ENCODE peak calls at places on chromosome 3, in five cellular contexts. N is NCI-H1092; Y is T-helper 2 cell; T is stimulated activated CD4-positive, alpha-beta T cell treated with anti-CD3 and anti-CD28 coated beads, TNF-alpha, amount 100 ng/mL, for 24 hours; J is type B pancreatic cell. G is an unnamed sample.

GRCh38 chr3:63523100-63523499 is 129.4 kb upstream of the SNTN start:
- DNase-seq in N (no peak), Y (no peak), T (no peak), J (no peak), G (no peak)

GRCh38 chr3:195550723-195551122 is 7.6 kb upstream of the PPP1R2 start:
- DNase-seq in N (no peak), Y (peak), T (no peak), J (no peak), G (no peak)

GRCh38 chr3:197960694-197961581 is 921 bp downstream of the LMLN start:
- DNase-seq in N (no peak), Y (no peak), T (peak), J (no peak), G (no peak)

GRCh38 chr3:49162751-49163419 is 3.2 kb downstream of the CCDC71 start:
- DNase-seq in N (no peak), Y (no peak), T (no peak), J (no peak), G (no peak)

GRCh38 chr3:150177673-150178378 is 207.1 kb upstream of the PFN2 start:
- DNase-seq in N (no peak), Y (no peak), T (no peak), J (no peak), G (no peak)

GRCh38 chr3:50600841-50601591 is 10.6 kb downstream of the CISH start:
- DNase-seq in N (peak), Y (peak), T (peak), J (no peak), G (no peak)

GRCh38 chr3:23004971-23005370 is 198.2 kb upstream of the UBE2E2 start:
- DNase-seq in N (no peak), Y (no peak), T (no peak), J (no peak), G (no peak)

GRCh38 chr3:59366218-59366617 is 316.4 kb upstream of the CFAP20DC start:
- DNase-seq in N (no peak), Y (no peak), T (no peak), J (no peak), G (no peak)

GRCh38 chr3:196144383-196145105 is 62.7 kb upstream of the TFRC start:
- DNase-seq in N (no peak), Y (peak), T (no peak), J (no peak), G (no peak)

GRCh38 chr3:156217674-156218352 is 97.4 kb downstream of the KCNAB1 start:
- DNase-seq in N (no peak), Y (no peak), T (no peak), J (no peak), G (no peak)

GRCh38 chr3:26406636-26407035 is 215.9 kb upstream of the LRRC3B start:
- DNase-seq in N (no peak), Y (no peak), T (no peak), J (no peak), G (no peak)

GRCh38 chr3:32111560-32111959 is 5.1 kb downstream of the GPD1L start:
- DNase-seq in N (no peak), Y (peak), T (no peak), J (no peak), G (no peak)

GRCh38 chr3:126201168-126201567 is 20.8 kb upstream of the ALDH1L1 start:
- DNase-seq in N (no peak), Y (no peak), T (no peak), J (no peak), G (no peak)

GRCh38 chr3:152060701-152061100 is 187.3 kb downstream of the SUCNR1 start:
- DNase-seq in N (peak), Y (no peak), T (no peak), J (no peak), G (no peak)

GRCh38 chr3:42497009-42497731 is 5.3 kb upstream of the VIPR1 start:
- DNase-seq in N (no peak), Y (no peak), T (no peak), J (peak), G (no peak)

GRCh38 chr3:39103791-39104552 is 3.5 kb downstream of the GORASP1 start:
- DNase-seq in N (no peak), Y (no peak), T (no peak), J (no peak), G (no peak)

GRCh38 chr3:15796771-15797599 is 794 bp downstream of the ANKRD28 start:
- DNase-seq in N (no peak), Y (peak), T (no peak), J (no peak), G (no peak)

GRCh38 chr3:188590556-188590955 is 436.6 kb downstream of the LPP start:
- DNase-seq in N (no peak), Y (no peak), T (no peak), J (no peak), G (no peak)

GRCh38 chr3:37853691-37854413 is 7.8 kb upstream of the CTDSPL start:
- DNase-seq in N (no peak), Y (no peak), T (no peak), J (no peak), G (no peak)